ENCODE peak calls at places on chromosomes 6 and 20, in ten cellular contexts. One of them, this sample, is unnamed.

GRCh38 chr6:13674533-13675190 is 37.0 kb downstream of the RANBP9 start:
- DNase-seq in AG04450: no peak
- DNase-seq in CD4-positive, alpha-beta T cell: no peak
- DNase-seq in neural crest cell: no peak
- DNase-seq in breast epithelium: no peak
- DNase-seq in RWPE1: no peak
- DNase-seq in fibroblast of villous mesenchyme: no peak
- DNase-seq in retinal pigment epithelial cell: no peak
- DNase-seq in stomach: no peak
- DNase-seq in esophagus squamous epithelium: no peak
- DNase-seq in this sample: no peak

GRCh38 chr6:107237992-107238660 is 122.8 kb upstream of the BEND3 start:
- DNase-seq in AG04450: no peak
- DNase-seq in esophagus squamous epithelium: no peak
- DNase-seq in neural crest cell: no peak
- DNase-seq in stomach: no peak
- DNase-seq in CD4-positive, alpha-beta T cell: no peak
- DNase-seq in fibroblast of villous mesenchyme: no peak
- DNase-seq in breast epithelium: no peak
- DNase-seq in RWPE1: peak
- DNase-seq in retinal pigment epithelial cell: no peak
- DNase-seq in this sample: no peak

GRCh38 chr20:19875746-19876145 is 117.7 kb downstream of the RIN2 start:
- DNase-seq in retinal pigment epithelial cell: no peak
- DNase-seq in stomach: no peak
- DNase-seq in breast epithelium: no peak
- DNase-seq in neural crest cell: no peak
- DNase-seq in CD4-positive, alpha-beta T cell: no peak
- DNase-seq in esophagus squamous epithelium: no peak
- DNase-seq in AG04450: no peak
- DNase-seq in fibroblast of villous mesenchyme: no peak
- DNase-seq in RWPE1: no peak
- DNase-seq in this sample: no peak

GRCh38 chr20:44491635-44492395 is 16.1 kb downstream of the TTPAL start:
- DNase-seq in stomach: no peak
- DNase-seq in AG04450: no peak
- DNase-seq in retinal pigment epithelial cell: no peak
- DNase-seq in neural crest cell: no peak
- DNase-seq in RWPE1: no peak
- DNase-seq in CD4-positive, alpha-beta T cell: no peak
- DNase-seq in fibroblast of villous mesenchyme: peak
- DNase-seq in breast epithelium: no peak
- DNase-seq in esophagus squamous epithelium: no peak
- DNase-seq in this sample: no peak

GRCh38 chr20:10185741-10186558 is 32.7 kb upstream of the SNAP25 start:
- DNase-seq in retinal pigment epithelial cell: no peak
- DNase-seq in RWPE1: no peak
- DNase-seq in AG04450: no peak
- DNase-seq in CD4-positive, alpha-beta T cell: no peak
- DNase-seq in breast epithelium: peak
- DNase-seq in fibroblast of villous mesenchyme: no peak
- DNase-seq in neural crest cell: no peak
- DNase-seq in stomach: peak
- DNase-seq in esophagus squamous epithelium: no peak
- DNase-seq in this sample: no peak

GRCh38 chr20:62539208-62539607 is 63.4 kb upstream of the GATA5 start:
- DNase-seq in retinal pigment epithelial cell: no peak
- DNase-seq in stomach: no peak
- DNase-seq in CD4-positive, alpha-beta T cell: no peak
- DNase-seq in RWPE1: no peak
- DNase-seq in breast epithelium: no peak
- DNase-seq in fibroblast of villous mesenchyme: no peak
- DNase-seq in AG04450: no peak
- DNase-seq in esophagus squamous epithelium: no peak
- DNase-seq in neural crest cell: no peak
- DNase-seq in this sample: no peak

GRCh38 chr20:47263502-47264084 is 92.9 kb downstream of the ZMYND8 start:
- DNase-seq in esophagus squamous epithelium: no peak
- DNase-seq in AG04450: no peak
- DNase-seq in CD4-positive, alpha-beta T cell: no peak
- DNase-seq in RWPE1: no peak
- DNase-seq in neural crest cell: no peak
- DNase-seq in stomach: no peak
- DNase-seq in fibroblast of villous mesenchyme: no peak
- DNase-seq in breast epithelium: no peak
- DNase-seq in retinal pigment epithelial cell: no peak
- DNase-seq in this sample: no peak

GRCh38 chr6:66226099-66226498 is 519.1 kb upstream of the EYS start:
- DNase-seq in fibroblast of villous mesenchyme: no peak
- DNase-seq in breast epithelium: no peak
- DNase-seq in RWPE1: peak
- DNase-seq in neural crest cell: no peak
- DNase-seq in stomach: no peak
- DNase-seq in retinal pigment epithelial cell: peak
- DNase-seq in CD4-positive, alpha-beta T cell: no peak
- DNase-seq in esophagus squamous epithelium: no peak
- DNase-seq in AG04450: no peak
- DNase-seq in this sample: no peak

GRCh38 chr6:123777554-123777953 is 26.1 kb upstream of the NKAIN2 start:
- DNase-seq in neural crest cell: no peak
- DNase-seq in fibroblast of villous mesenchyme: peak
- DNase-seq in stomach: no peak
- DNase-seq in AG04450: no peak
- DNase-seq in breast epithelium: no peak
- DNase-seq in RWPE1: peak
- DNase-seq in esophagus squamous epithelium: no peak
- DNase-seq in retinal pigment epithelial cell: no peak
- DNase-seq in CD4-positive, alpha-beta T cell: no peak
- DNase-seq in this sample: no peak
- TF ChIP-seq CTCF in neural crest cell: no peak
- TF ChIP-seq CTCF in fibroblast of villous mesenchyme: no peak
- TF ChIP-seq CTCF in stomach: no peak
- TF ChIP-seq CTCF in AG04450: no peak
- TF ChIP-seq CTCF in breast epithelium: no peak
- TF ChIP-seq CTCF in RWPE1: peak
- TF ChIP-seq CTCF in esophagus squamous epithelium: no peak
- TF ChIP-seq CTCF in retinal pigment epithelial cell: peak
- TF ChIP-seq CTCF in CD4-positive, alpha-beta T cell: no peak
- TF ChIP-seq CTCF in this sample: no peak

DNA sequence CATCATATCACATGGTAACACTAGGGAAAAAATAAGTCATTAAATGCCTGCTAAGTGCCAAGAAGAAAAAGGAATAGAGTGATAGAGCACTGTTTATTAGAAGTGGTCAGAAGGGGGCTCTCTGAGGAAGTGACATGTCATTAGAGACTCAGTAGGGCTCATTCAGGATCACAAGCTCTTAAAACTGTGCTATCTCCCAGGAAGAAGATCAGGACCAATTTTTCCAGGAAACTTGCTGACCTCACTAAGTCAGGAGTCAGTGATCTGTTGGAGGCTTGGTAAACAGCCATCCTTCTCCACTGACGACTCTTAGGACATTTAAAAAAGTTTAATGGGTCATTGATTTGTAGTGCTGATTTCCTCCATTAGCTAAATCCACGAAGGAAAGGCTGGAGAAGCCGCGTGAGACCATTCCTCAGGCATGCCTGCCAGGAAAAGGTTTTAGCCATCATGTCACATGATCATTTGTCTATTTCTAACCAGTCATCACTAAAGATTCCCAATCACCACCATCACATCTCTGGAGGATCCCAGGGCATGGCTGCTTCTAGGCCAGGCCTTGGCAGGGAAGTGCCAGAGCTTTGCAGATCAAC is 5.9 kb upstream of the PTPN1 start:
- DNase-seq in neural crest cell: no peak
- DNase-seq in stomach: no peak
- DNase-seq in breast epithelium: no peak
- DNase-seq in AG04450: no peak
- DNase-seq in esophagus squamous epithelium: no peak
- DNase-seq in RWPE1: no peak
- DNase-seq in CD4-positive, alpha-beta T cell: no peak
- DNase-seq in retinal pigment epithelial cell: no peak
- DNase-seq in fibroblast of villous mesenchyme: peak
- DNase-seq in this sample: no peak
- TF ChIP-seq CTCF in neural crest cell: no peak
- TF ChIP-seq CTCF in stomach: no peak
- TF ChIP-seq CTCF in breast epithelium: no peak
- TF ChIP-seq CTCF in AG04450: peak
- TF ChIP-seq CTCF in esophagus squamous epithelium: no peak
- TF ChIP-seq CTCF in RWPE1: no peak
- TF ChIP-seq CTCF in CD4-positive, alpha-beta T cell: no peak
- TF ChIP-seq CTCF in retinal pigment epithelial cell: peak
- TF ChIP-seq CTCF in fibroblast of villous mesenchyme: peak
- TF ChIP-seq CTCF in this sample: no peak

DNA sequence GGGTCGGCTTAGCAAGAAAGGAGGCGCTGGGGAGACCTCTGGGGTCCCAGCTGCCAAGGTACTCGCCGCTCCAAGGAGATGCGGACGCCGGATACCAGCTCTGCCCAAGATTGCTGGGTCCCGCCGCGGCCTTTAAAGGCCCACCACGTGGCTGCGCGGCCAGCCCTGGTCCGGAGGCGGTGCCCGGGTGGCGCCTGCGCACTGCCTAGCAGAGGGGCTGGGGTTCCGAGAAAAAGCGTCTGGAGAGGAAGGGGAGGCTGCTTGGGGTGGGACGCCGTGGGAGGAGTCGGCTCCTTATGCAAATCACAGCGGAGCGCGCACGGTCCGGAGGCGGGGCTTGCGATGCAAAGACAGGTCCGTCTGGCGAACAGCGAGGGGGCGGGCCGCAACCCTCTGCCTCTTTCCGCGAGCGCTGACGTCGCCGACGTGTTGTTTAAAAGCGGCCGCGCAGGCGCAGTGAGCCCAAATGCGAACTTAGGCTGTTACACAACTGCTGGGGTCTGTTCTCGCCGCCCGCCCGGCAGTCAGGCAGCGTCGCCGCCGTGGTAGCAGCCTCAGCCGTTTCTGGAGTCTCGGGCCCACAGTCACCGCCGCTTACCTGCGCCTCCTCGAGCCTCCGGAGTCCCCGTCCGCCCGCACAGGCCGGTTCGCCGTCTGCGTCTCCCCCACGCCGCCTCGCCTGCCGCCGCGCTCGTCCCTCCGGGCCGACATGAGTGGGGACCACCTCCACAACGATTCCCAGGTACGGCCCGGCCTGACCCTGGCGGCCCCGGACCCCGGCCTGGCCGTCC is at the start of gene TOP1:
- DNase-seq in CD4-positive, alpha-beta T cell: peak
- DNase-seq in retinal pigment epithelial cell: peak
- DNase-seq in breast epithelium: peak
- DNase-seq in AG04450: peak
- DNase-seq in esophagus squamous epithelium: peak
- DNase-seq in RWPE1: peak
- DNase-seq in neural crest cell: peak
- DNase-seq in fibroblast of villous mesenchyme: peak
- DNase-seq in stomach: peak
- DNase-seq in this sample: peak
- TF ChIP-seq CTCF in CD4-positive, alpha-beta T cell: no peak
- TF ChIP-seq CTCF in retinal pigment epithelial cell: no peak
- TF ChIP-seq CTCF in breast epithelium: no peak
- TF ChIP-seq CTCF in AG04450: no peak
- TF ChIP-seq CTCF in esophagus squamous epithelium: no peak
- TF ChIP-seq CTCF in RWPE1: no peak
- TF ChIP-seq CTCF in neural crest cell: no peak
- TF ChIP-seq CTCF in fibroblast of villous mesenchyme: no peak
- TF ChIP-seq CTCF in stomach: no peak
- TF ChIP-seq CTCF in this sample: no peak

GRCh38 chr6:158531970-158532369 is 27.9 kb upstream of the TMEM181 start:
- DNase-seq in fibroblast of villous mesenchyme: no peak
- DNase-seq in stomach: no peak
- DNase-seq in CD4-positive, alpha-beta T cell: no peak
- DNase-seq in retinal pigment epithelial cell: no peak
- DNase-seq in neural crest cell: no peak
- DNase-seq in breast epithelium: no peak
- DNase-seq in esophagus squamous epithelium: no peak
- DNase-seq in AG04450: no peak
- DNase-seq in RWPE1: no peak
- DNase-seq in this sample: no peak

GRCh38 chr6:158536084-158536890 is 23.6 kb upstream of the TMEM181 start:
- DNase-seq in fibroblast of villous mesenchyme: peak
- DNase-seq in neural crest cell: peak
- DNase-seq in retinal pigment epithelial cell: peak
- DNase-seq in CD4-positive, alpha-beta T cell: peak
- DNase-seq in esophagus squamous epithelium: no peak
- DNase-seq in breast epithelium: peak
- DNase-seq in stomach: peak
- DNase-seq in AG04450: no peak
- DNase-seq in RWPE1: peak
- DNase-seq in this sample: peak

GRCh38 chr6:158539363-158539762 is 20.5 kb upstream of the TMEM181 start:
- DNase-seq in retinal pigment epithelial cell: no peak
- DNase-seq in stomach: no peak
- DNase-seq in CD4-positive, alpha-beta T cell: no peak
- DNase-seq in RWPE1: no peak
- DNase-seq in esophagus squamous epithelium: no peak
- DNase-seq in breast epithelium: no peak
- DNase-seq in neural crest cell: no peak
- DNase-seq in AG04450: no peak
- DNase-seq in fibroblast of villous mesenchyme: no peak
- DNase-seq in this sample: no peak

GRCh38 chr6:158538741-158539140 is 21.1 kb upstream of the TMEM181 start:
- DNase-seq in neural crest cell: no peak
- DNase-seq in CD4-positive, alpha-beta T cell: no peak
- DNase-seq in RWPE1: no peak
- DNase-seq in AG04450: no peak
- DNase-seq in breast epithelium: no peak
- DNase-seq in stomach: no peak
- DNase-seq in fibroblast of villous mesenchyme: no peak
- DNase-seq in esophagus squamous epithelium: no peak
- DNase-seq in retinal pigment epithelial cell: no peak
- DNase-seq in this sample: no peak

DNA sequence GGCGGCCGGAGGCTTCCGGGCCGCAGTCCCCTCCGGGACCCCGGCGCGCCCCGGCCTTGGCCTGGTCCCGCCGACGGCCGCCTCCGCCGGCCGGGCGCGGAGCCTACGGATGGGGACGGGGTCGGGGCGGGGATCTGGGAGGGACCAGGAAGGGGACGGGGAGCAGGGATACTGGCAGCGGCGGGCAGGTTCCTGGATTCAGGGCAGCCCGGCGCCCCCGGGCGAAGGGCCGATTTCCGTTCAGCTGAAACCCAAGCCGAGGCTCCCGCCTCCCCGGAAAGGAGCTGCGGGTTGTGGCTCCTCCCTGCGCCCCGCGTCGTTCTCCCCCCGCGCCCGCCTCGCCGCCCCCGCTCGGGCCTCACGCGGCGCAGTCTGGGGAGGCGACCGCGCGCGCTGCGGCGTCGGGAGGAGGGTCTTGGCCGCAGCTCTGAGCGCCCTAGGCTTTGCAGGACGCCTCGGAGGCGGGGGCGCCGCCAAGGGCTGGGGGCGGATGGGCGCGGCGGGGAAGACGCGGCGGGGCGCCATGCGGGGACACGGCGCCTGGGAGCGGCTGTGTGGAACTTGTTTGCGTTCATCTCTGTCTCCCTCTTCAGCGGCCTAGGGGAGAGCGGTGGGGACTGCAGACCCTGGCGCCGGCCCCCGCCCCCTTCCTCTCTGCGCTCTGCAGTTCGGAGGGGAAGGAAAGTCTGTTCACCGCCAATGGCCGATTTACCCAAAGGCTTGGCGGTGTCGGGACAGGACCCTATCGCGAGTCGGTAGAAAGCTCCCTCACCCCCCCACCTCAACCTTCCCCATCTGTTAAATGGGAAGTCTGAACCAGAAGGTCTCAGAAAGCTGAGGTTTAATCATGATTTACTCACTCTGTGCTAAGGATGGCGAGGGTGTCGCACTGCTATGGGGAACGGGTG is 22.7 kb upstream of the TMEM181 start:
- DNase-seq in AG04450: no peak
- DNase-seq in retinal pigment epithelial cell: no peak
- DNase-seq in RWPE1: peak
- DNase-seq in neural crest cell: peak
- DNase-seq in esophagus squamous epithelium: no peak
- DNase-seq in stomach: no peak
- DNase-seq in breast epithelium: peak
- DNase-seq in fibroblast of villous mesenchyme: no peak
- DNase-seq in CD4-positive, alpha-beta T cell: no peak
- DNase-seq in this sample: no peak
- TF ChIP-seq CTCF in AG04450: no peak
- TF ChIP-seq CTCF in retinal pigment epithelial cell: no peak
- TF ChIP-seq CTCF in RWPE1: no peak
- TF ChIP-seq CTCF in neural crest cell: no peak
- TF ChIP-seq CTCF in esophagus squamous epithelium: no peak
- TF ChIP-seq CTCF in stomach: no peak
- TF ChIP-seq CTCF in breast epithelium: no peak
- TF ChIP-seq CTCF in fibroblast of villous mesenchyme: no peak
- TF ChIP-seq CTCF in CD4-positive, alpha-beta T cell: no peak
- TF ChIP-seq CTCF in this sample: no peak

This sample was measured in omental fat pad.